ENCODE peak calls at places on chromosomes 7 and 10, in seven cellular contexts. I is right cardiac atrium; X is gastrocnemius medialis; S is NCI-H2029; V is astrocyte of the spinal cord; E is stimulated activated CD4-positive, alpha-beta T cell treated with anti-CD3 and anti-CD28 coated beads, Interleukin-2, amount 100 ng/mL, for 24 hours; K is activated naive CD4-positive, alpha-beta T cell. W is an unnamed sample.

GRCh38 chr7:149772821-149773425 is 465 bp downstream of the ZNF467 start:
- DNase-seq in I (no peak), E (peak), S (no peak), K (peak), X (no peak), V (no peak), W (no peak)

GRCh38 chr10:42952358-42952757 is 124.5 kb upstream of the RET start:
- DNase-seq in V (no peak), K (no peak), S (no peak), X (peak), E (no peak), I (no peak), W (no peak)

GRCh38 chr7:24502135-24502488 is 71.1 kb upstream of the PALS2 start:
- DNase-seq in V (no peak), K (no peak), S (no peak), X (no peak), I (no peak), E (no peak), W (no peak)

GRCh38 chr7:32496052-32496813 is 944 bp downstream of the AVL9 start:
- DNase-seq in E (no peak), K (no peak), X (no peak), I (no peak), V (no peak), S (peak), W (no peak)

GRCh38 chr7:104653870-104654401 is 325.5 kb downstream of the LHFPL3 start:
- DNase-seq in X (no peak), I (no peak), K (no peak), V (no peak), S (peak), E (no peak), W (no peak)

GRCh38 chr7:108684629-108685028 is 115.0 kb downstream of the DNAJB9 start:
- DNase-seq in X (no peak), S (no peak), V (peak), E (no peak), K (no peak), I (no peak), W (no peak)

GRCh38 chr7:23093546-23093945 is 12.0 kb upstream of the KLHL7 start:
- DNase-seq in S (no peak), I (no peak), K (no peak), E (no peak), V (peak), X (no peak), W (no peak)

GRCh38 chr7:155001756-155002410 is 1.0 kb downstream of the PAXIP1 start:
- DNase-seq in S (no peak), V (peak), K (no peak), X (no peak), I (no peak), E (peak), W (no peak)

GRCh38 chr7:112453505-112454171 is 3.4 kb downstream of the IFRD1 start:
- DNase-seq in K (no peak), V (peak), E (no peak), I (no peak), S (no peak), X (no peak), W (peak)

GRCh38 chr7:105985250-105985649 is 22.2 kb downstream of the CDHR3 start:
- DNase-seq in V (no peak), K (no peak), X (no peak), I (no peak), E (no peak), S (peak), W (no peak)

GRCh38 chr10:65518379-65518778 is 1407.5 kb upstream of the LRRTM3 start:
- DNase-seq in E (no peak), V (peak), K (no peak), I (no peak), S (no peak), X (no peak), W (no peak)

GRCh38 chr10:1022413-1022812 is 3.2 kb downstream of the IDI2 start:
- DNase-seq in X (peak), S (no peak), I (no peak), E (no peak), K (no peak), V (no peak), W (no peak)

GRCh38 chr7:143408686-143409551 is at the start of gene EPHA1:
- DNase-seq in I (no peak), V (no peak), K (peak), E (peak), X (no peak), S (peak), W (no peak)

GRCh38 chr7:143279186-143280098 is 5.3 kb upstream of the TMEM139 start:
- DNase-seq in E (no peak), K (no peak), X (no peak), V (peak), S (no peak), I (no peak), W (no peak)

GRCh38 chr7:131007439-131008330 is 273.7 kb upstream of the KLF14 start:
- DNase-seq in I (peak), X (no peak), K (peak), S (peak), E (peak), V (peak), W (peak)

GRCh38 chr7:25032774-25033743 is 53.1 kb upstream of the OSBPL3 start:
- DNase-seq in V (peak), I (no peak), K (no peak), X (no peak), S (no peak), E (no peak), W (no peak)

GRCh38 chr7:74489997-74490396 is 36.3 kb downstream of the GTF2IRD1 start:
- DNase-seq in E (no peak), V (no peak), S (no peak), K (no peak), X (no peak), I (no peak), W (no peak)

GRCh38 chr10:123331438-123331837 is 177.2 kb downstream of the BUB3 start:
- DNase-seq in E (no peak), X (no peak), S (no peak), K (no peak), I (no peak), V (peak), W (no peak)

GRCh38 chr10:94224656-94225055 is 138.1 kb downstream of the NOC3L start:
- DNase-seq in V (peak), X (no peak), I (no peak), K (no peak), S (no peak), E (no peak), W (no peak)

GRCh38 chr7:159056722-159057121 is 87.9 kb downstream of the VIPR2 start:
- DNase-seq in K (no peak), V (no peak), X (no peak), S (no peak), I (no peak), E (no peak), W (no peak)